ENCODE peak calls at places on chromosomes 13 and 19, in five cellular contexts. G is WERI-Rb-1, H is heart left ventricle, M is neuronal stem cell, K is aorta. P is an unnamed sample.

GRCh38 chr13:29802621-29803020 is 47.8 kb downstream of the UBL3 start:
- DNase-seq in H (no peak), K (no peak), M (no peak), G (no peak), P (no peak)

GRCh38 chr19:5369962-5370367 is 29.4 kb upstream of the PTPRS start:
- DNase-seq in K (no peak), M (peak; percentile 46), G (peak; percentile 81), H (no peak), P (peak; percentile 12)

GRCh38 chr19:2578911-2579677 is 103.2 kb downstream of the GADD45B start:
- DNase-seq in G (peak; percentile 85), H (peak; percentile 89), M (peak; percentile 83), K (peak; percentile 96), P (peak; percentile 91)

GRCh38 chr19:15317392-15318011 is 14.8 kb downstream of the BRD4 start:
- DNase-seq in K (no peak), M (no peak), G (no peak), H (no peak), P (no peak)

GRCh38 chr13:33490461-33491327 is 205.1 kb upstream of the STARD13 start:
- DNase-seq in M (peak; percentile 12), G (peak; percentile 9), H (no peak), K (peak; percentile 69), P (no peak)

GRCh38 chr13:84237181-84237580 is 354.9 kb upstream of the SLITRK1 start:
- DNase-seq in H (no peak), G (no peak), K (no peak), M (no peak), P (no peak)

GRCh38 chr13:53200498-53201453 is 172.2 kb downstream of the OLFM4 start:
- DNase-seq in H (peak; percentile 23), K (peak; percentile 82), G (no peak), M (peak; percentile 84), P (peak; percentile 34)

GRCh38 chr19:6062274-6062673 is 48.0 kb downstream of the RFX2 start:
- DNase-seq in G (no peak), K (peak; percentile 78), H (peak; percentile 56), M (no peak), P (no peak)

DNA sequence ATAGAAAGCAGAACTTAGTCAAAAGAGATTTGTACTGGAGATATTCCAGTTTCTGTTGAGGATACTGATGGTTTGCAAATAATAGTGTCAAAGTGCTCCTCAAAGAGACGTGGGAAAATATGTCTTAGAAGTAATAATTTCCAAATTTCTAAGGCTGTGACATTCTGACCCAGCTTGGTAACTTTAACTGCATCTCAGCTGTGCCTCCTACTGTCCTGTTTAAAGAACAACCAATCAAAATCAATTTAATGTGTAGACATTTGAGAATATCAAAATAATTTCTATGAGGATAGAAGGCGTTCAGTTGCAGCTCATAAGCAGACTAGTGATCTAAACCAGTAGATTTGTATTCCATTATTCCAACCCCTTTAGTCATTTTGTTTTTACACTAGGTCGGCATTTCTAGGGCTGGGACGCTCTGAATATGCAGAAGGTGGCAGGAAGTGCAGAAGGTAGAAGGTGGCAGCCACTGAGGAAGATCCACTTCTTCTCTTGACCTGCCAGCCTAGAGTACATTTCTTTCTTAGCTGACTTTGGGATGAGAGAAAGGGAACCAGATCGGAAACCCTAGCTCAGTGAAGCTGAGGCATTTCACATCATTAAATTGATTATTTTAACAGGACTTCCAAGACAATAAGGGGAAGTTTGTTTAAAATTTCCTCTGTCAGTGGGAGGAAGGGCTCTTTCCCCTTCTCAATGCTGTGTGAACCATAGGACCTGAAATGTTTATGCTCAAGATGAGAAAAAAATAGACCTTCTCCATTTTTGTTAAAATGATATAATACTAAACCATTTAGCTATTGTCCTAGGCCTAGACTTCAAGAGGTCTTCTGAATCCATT is 67.5 kb downstream of the COL4A1 start:
- DNase-seq in G (no peak), H (no peak), M (no peak), K (no peak), P (no peak)
- H3K27me3 ChIP-seq in G (no peaks in the 10 kb centered on the region), H (no peaks in the 10 kb centered on the region), M (no peaks in the 10 kb centered on the region), K (no peaks in the 10 kb centered on the region), P (no peaks in the 10 kb centered on the region)

GRCh38 chr19:35211545-35212230 is 16.9 kb downstream of the FAM187B start:
- DNase-seq in M (no peak), H (peak; percentile 58), K (no peak), G (no peak), P (peak; percentile 7)

GRCh38 chr19:35214766-35215422 is 13.6 kb downstream of the FAM187B start:
- DNase-seq in K (no peak), H (no peak), G (no peak), M (no peak), P (no peak)

GRCh38 chr19:35216026-35216832 is 12.3 kb downstream of the FAM187B start:
- DNase-seq in K (no peak), M (no peak), G (no peak), H (no peak), P (no peak)

GRCh38 chr19:35212241-35212640 is 16.3 kb downstream of the FAM187B start:
- DNase-seq in H (no peak), G (no peak), K (no peak), M (no peak), P (no peak)

GRCh38 chr19:35213678-35214632 is 14.6 kb downstream of the FAM187B start:
- DNase-seq in H (peak; percentile 80), G (no peak), K (peak; percentile 61), M (no peak), P (peak; percentile 91)
- H3K4me3 ChIP-seq in H (no peak overlapping the region), G (no peak overlapping the region), K (no peak overlapping the region), M (no peak overlapping the region), P (no peak overlapping the region)

DNA sequence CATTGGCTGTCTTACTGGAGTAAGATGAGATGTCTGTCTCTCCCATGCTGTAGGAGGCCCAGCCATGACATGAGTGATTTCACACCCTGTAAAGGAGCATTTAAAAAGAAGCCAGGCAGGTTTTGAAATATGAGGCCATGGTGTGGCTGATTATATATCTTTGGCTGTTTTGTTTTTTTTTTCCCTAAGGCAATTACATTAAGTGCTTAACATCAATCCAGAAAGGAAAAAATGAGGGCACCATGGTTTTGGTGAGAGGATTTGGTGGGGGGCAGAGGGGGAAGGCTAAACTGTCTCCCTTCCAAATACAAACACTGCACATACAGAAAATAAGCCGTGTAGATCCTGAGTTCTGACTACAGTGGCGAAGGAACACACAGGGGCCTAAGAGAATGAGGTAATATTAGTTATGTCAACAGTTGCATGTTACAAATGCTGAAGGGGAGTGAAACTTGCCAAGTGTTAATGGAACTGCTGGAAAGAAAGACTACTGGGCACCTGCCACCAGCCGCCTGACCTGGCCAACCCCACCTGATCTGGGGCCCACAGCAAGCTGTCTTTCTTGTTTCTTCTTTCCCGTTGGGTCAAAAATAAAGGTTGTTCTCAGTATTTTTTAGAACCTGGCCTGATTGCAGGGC is 183.7 kb upstream of the TSC22D1 start:
- DNase-seq in K (no peak), H (no peak), M (no peak), G (no peak), P (peak; percentile 80)
- H3K27me3 ChIP-seq in K (no peaks in the 10 kb centered on the region), H (no peaks in the 10 kb centered on the region), M (no peaks in the 10 kb centered on the region), G (no peaks in the 10 kb centered on the region), P (no peaks in the 10 kb centered on the region)

GRCh38 chr13:107211073-107211472 is 643.1 kb upstream of the ARGLU1 start:
- DNase-seq in H (peak; percentile 69), M (peak; percentile 70), G (peak; percentile 87), K (peak; percentile 85), P (peak; percentile 49)
- H3K4me3 ChIP-seq in H (peak overlapping the region; percentile 37), M (no peak overlapping the region), G (no peak overlapping the region), K (no peak overlapping the region), P (no peak overlapping the region)

P was measured in prostate gland.